ENCODE peak calls at places on chromosomes 7 and 10, in four cellular contexts. Y is fibroblast of lung, O is spleen, E is AG04450. H is an unnamed sample.

GRCh38 chr10:66322261-66322660 is 603.6 kb upstream of the LRRTM3 start:
- DNase-seq in Y (peak; percentile 3), O (no peak), E (no peak), H (no peak)

GRCh38 chr7:130708766-130709165 is 22.4 kb upstream of the TSGA13 start:
- DNase-seq in Y (no peak), O (no peak), E (no peak), H (no peak)

GRCh38 chr7:79506481-79506880 is 53.0 kb upstream of the MAGI2 start:
- DNase-seq in Y (peak; percentile 78), O (no peak), E (peak; percentile 23), H (no peak)

GRCh38 chr7:98616381-98617050 is 569 bp upstream of the NPTX2 start:
- DNase-seq in Y (no peak), O (no peak), E (no peak), H (no peak)

GRCh38 chr7:91836065-91836368 is 44.5 kb downstream of the MTERF1 start:
- DNase-seq in Y (peak; percentile 58), O (no peak), E (peak; percentile 23), H (no peak)

GRCh38 chr7:102451371-102452054 is 13.2 kb downstream of the ALKBH4 start:
- DNase-seq in Y (peak; percentile 27), O (no peak), E (no peak), H (peak; percentile 95)

GRCh38 chr10:117360994-117361667 is 14.1 kb downstream of the PDZD8 start:
- DNase-seq in Y (peak; percentile 42), O (no peak), E (no peak), H (no peak)

GRCh38 chr10:28624351-28624750 is 53.0 kb upstream of the BAMBI start:
- DNase-seq in Y (no peak), O (no peak), E (no peak), H (no peak)

GRCh38 chr10:17643339-17643754 is 604 bp upstream of the STAM start:
- DNase-seq in Y (peak; percentile 84), O (peak; percentile 82), E (no peak), H (peak; percentile 22)

GRCh38 chr10:67925449-67926005 is 41.1 kb downstream of the SIRT1 start:
- DNase-seq in Y (peak; percentile 75), O (no peak), E (peak; percentile 15), H (no peak)

GRCh38 chr10:82267465-82267864 is 392.5 kb downstream of the NRG3 start:
- DNase-seq in Y (peak; percentile 23), O (no peak), E (no peak), H (no peak)

GRCh38 chr10:110803830-110804338 is 67.8 kb upstream of the PDCD4 start:
- DNase-seq in Y (peak; percentile 47), O (peak; percentile 79), E (no peak), H (peak; percentile 40)

GRCh38 chr10:16271571-16271970 is 165.2 kb upstream of the PTER start:
- DNase-seq in Y (no peak), O (no peak), E (no peak), H (no peak)

GRCh38 chr10:92972066-92972870 is 88.3 kb upstream of the CYP26C1 start:
- DNase-seq in Y (peak; percentile 87), O (no peak), E (no peak), H (no peak)

GRCh38 chr10:125169915-125170314 is 9.6 kb upstream of the CTBP2 start:
- DNase-seq in Y (no peak), O (no peak), E (no peak), H (no peak)

GRCh38 chr10:92574545-92575377 is 868 bp upstream of the IDE start:
- DNase-seq in Y (no peak), O (no peak), E (no peak), H (no peak)

GRCh38 chr10:10831085-10831484 is 186.6 kb upstream of the CELF2 start:
- DNase-seq in Y (peak; percentile 87), O (no peak), E (peak; percentile 30), H (no peak)

GRCh38 chr10:78350286-78350685 is 316.6 kb downstream of the RPS24 start:
- DNase-seq in Y (no peak), O (peak; percentile 44), E (no peak), H (no peak)

GRCh38 chr10:50152792-50153272 is 85.1 kb downstream of the WASHC2A start:
- DNase-seq in Y (no peak), O (no peak), E (no peak), H (peak; percentile 8)

GRCh38 chr10:24820616-24821015 is 96.9 kb upstream of the ARHGAP21 start:
- DNase-seq in Y (peak; percentile 34), O (no peak), E (no peak), H (no peak)

GRCh38 chr10:92102601-92103213 is 179.1 kb downstream of the BTAF1 start:
- DNase-seq in Y (no peak), O (no peak), E (no peak), H (no peak)

GRCh38 chr7:83413831-83414230 is 235.1 kb downstream of the SEMA3E start:
- DNase-seq in Y (peak; percentile 14), O (no peak), E (no peak), H (no peak)

GRCh38 chr7:143282124-143282523 is 2.6 kb upstream of the TMEM139 start:
- DNase-seq in Y (no peak), O (no peak), E (no peak), H (no peak)

GRCh38 chr7:84191261-84191660 is 3.3 kb downstream of the SEMA3A start:
- DNase-seq in Y (peak; percentile 49), O (no peak), E (no peak), H (no peak)

GRCh38 chr7:133853706-133854276 is 273.3 kb upstream of the LRGUK start:
- DNase-seq in Y (peak; percentile 91), O (no peak), E (peak; percentile 61), H (peak; percentile 50)

GRCh38 chr10:34666008-34666700 is 148.9 kb downstream of the PARD3 start:
- DNase-seq in Y (peak; percentile 92), O (no peak), E (peak; percentile 81), H (peak; percentile 40)

GRCh38 chr7:105132835-105133234 is 118.8 kb downstream of the KMT2E start:
- DNase-seq in Y (no peak), O (no peak), E (no peak), H (no peak)

GRCh38 chr10:71603190-71603589 is 116.4 kb downstream of the C10orf105 start:
- DNase-seq in Y (no peak), O (no peak), E (no peak), H (no peak)

GRCh38 chr7:50068026-50068425 is 25.0 kb downstream of the ZPBP start:
- DNase-seq in Y (peak; percentile 6), O (no peak), E (no peak), H (no peak)
- TF ChIP-seq CTCF in Y (no peak), O (no peak), E (no peak), H (peak; percentile 23)

DNA sequence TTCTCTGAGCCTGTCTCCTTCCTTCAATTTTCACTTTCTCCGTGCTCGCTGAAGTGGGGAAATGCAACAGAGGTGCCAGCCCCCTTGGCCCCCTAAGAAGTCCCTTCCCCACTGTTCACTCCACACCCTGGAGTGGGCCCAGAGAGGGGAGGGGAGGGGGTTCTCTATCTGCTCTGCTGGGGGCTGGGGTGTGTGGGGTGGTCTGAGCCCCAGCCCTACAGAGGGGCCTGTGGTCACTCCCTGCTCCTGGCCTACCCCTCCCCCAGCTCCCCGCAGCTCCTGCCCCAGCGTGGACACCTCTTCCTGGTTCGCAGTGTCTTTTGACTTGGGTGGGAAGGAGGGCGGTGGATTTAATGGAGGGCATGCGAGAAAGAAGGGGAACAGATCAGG is 989 bp downstream of the LZTS2 start:
- DNase-seq in Y (no peak), O (peak; percentile 76), E (no peak), H (no peak)
- H3K27ac ChIP-seq in Y (peak overlapping the region; percentile 99), O (peak overlapping the region; percentile 98), E (peak overlapping the region; percentile 92), H (peak overlapping the region; percentile 98)

GRCh38 chr7:150410680-150411346 is 31.7 kb downstream of the ZNF775 start:
- DNase-seq in Y (peak; percentile 58), O (no peak), E (no peak), H (no peak)

GRCh38 chr7:150413640-150414081 is 34.5 kb downstream of the ZNF775 start:
- DNase-seq in Y (peak; percentile 44), O (no peak), E (no peak), H (no peak)

GRCh38 chr7:150412016-150412415 is 32.9 kb downstream of the ZNF775 start:
- DNase-seq in Y (no peak), O (no peak), E (no peak), H (no peak)

GRCh38 chr7:150411606-150412005 is 32.5 kb downstream of the ZNF775 start:
- DNase-seq in Y (no peak), O (no peak), E (no peak), H (no peak)

DNA sequence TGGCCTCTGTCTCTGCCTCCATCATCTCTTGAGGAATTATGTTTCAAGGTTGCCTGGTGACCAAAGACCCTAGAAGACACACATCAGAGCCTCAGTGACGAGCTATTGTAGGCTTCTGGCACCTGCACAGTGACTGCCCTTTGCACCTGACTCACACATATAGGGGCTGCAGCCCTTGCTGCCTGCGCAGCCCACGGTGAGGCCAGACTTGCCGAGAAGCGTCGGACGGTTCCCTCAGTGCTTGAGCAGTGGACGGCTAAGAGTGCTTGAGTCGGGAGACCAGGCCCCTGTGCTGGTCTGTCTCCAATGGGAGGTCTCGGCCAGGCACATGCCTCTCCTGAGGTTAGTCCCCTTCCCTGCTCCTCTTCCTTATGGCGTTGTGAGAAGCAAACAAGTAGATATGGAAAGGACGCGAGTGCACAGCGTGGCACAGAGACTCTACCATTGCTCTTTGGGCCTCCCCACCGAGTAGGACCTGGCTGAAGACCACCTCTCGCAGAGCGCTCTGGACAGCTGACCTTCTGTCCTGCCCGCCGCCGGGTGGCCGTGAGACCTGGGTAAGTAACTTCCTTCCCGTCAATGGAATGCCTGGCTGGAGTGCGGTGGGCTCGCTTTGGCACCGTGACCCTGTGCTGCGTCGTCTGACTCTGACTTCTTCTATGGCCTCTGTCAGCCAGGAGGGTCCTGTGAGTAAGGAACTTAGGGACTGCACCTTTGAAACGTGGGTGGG is 33.6 kb downstream of the ZNF775 start:
- DNase-seq in Y (no peak), O (no peak), E (no peak), H (no peak)
- H3K4me3 ChIP-seq in Y (no peak overlapping the region), O (no peak overlapping the region), E (no peak overlapping the region), H (no peak overlapping the region)

GRCh38 chr10:84798333-84798732 is 469.9 kb downstream of the CCSER2 start:
- DNase-seq in Y (no peak), O (no peak), E (no peak), H (no peak)
- TF ChIP-seq CTCF in Y (no peak), O (no peak), E (no peak), H (no peak)

GRCh38 chr10:33010132-33011037 is 52.4 kb upstream of the ITGB1 start:
- DNase-seq in Y (peak; percentile 95), O (no peak), E (peak; percentile 63), H (peak; percentile 25)
- H3K27ac ChIP-seq in Y (peak overlapping the region; percentile 24), O (no peak overlapping the region), E (peak overlapping the region; percentile 11), H (no peak overlapping the region)

GRCh38 chr7:27148031-27148775 is 629 bp upstream of the HOXA6 start:
- DNase-seq in Y (no peak), O (peak; percentile 68), E (no peak), H (no peak)

GRCh38 chr7:27147211-27148030 is at the start of gene HOXA6:
- DNase-seq in Y (no peak), O (peak; percentile 80), E (no peak), H (peak; percentile 5)

GRCh38 chr7:27145884-27146401 is 1.6 kb downstream of the HOXA6 start:
- DNase-seq in Y (no peak), O (no peak), E (no peak), H (no peak)

GRCh38 chr7:27145167-27145883 is 1.8 kb upstream of the HOXA5 start:
- DNase-seq in Y (no peak), O (peak; percentile 71), E (no peak), H (no peak)

GRCh38 chr7:27146491-27147210 is 923 bp downstream of the HOXA6 start:
- DNase-seq in Y (no peak), O (peak; percentile 24), E (no peak), H (no peak)
- H3K4me3 ChIP-seq in Y (peak overlapping the region; percentile 55), O (peak overlapping the region; percentile 65), E (peak overlapping the region; percentile 73), H (no peak overlapping the region)